ENCODE peak calls at places on chromosomes 12 and 14, in nine cellular contexts. L, S, U, N, V, Y, C, D and I are unnamed samples.

GRCh38 chr14:48250575-48250974 is 575.2 kb upstream of the MDGA2 start:
- DNase-seq in V (no peak), D (no peak), U (no peak), Y (no peak), S (no peak), N (no peak), L (no peak), C (no peak), I (no peak)

GRCh38 chr12:107225626-107226025 is 132.3 kb upstream of the CRY1 start:
- DNase-seq in N (peak), L (no peak), C (peak), D (no peak), V (no peak), S (no peak), U (no peak), Y (no peak), I (no peak)

GRCh38 chr12:68538722-68539614 is 71.7 kb upstream of the RAP1B start:
- DNase-seq in N (peak), C (no peak), S (peak), Y (no peak), L (peak), U (peak), D (no peak), V (no peak), I (peak)

GRCh38 chr12:104197264-104197663 is 18.3 kb upstream of the TXNRD1 start:
- DNase-seq in N (no peak), Y (no peak), U (no peak), S (no peak), L (no peak), V (no peak), C (no peak), D (no peak), I (no peak)

GRCh38 chr14:68380304-68380840 is 412.5 kb downstream of the ZFP36L1 start:
- DNase-seq in N (no peak), L (no peak), S (no peak), Y (no peak), D (no peak), V (no peak), U (peak), C (no peak), I (no peak)

GRCh38 chr12:49345048-49345839 is 1.4 kb upstream of the DNAJC22 start:
- DNase-seq in S (peak), Y (peak), L (peak), D (no peak), C (no peak), V (no peak), N (peak), U (no peak), I (no peak)

GRCh38 chr14:102678394-102678793 is 85.9 kb downstream of the RCOR1 start:
- DNase-seq in L (no peak), S (no peak), U (no peak), Y (no peak), N (no peak), D (no peak), C (no peak), V (no peak), I (no peak)

GRCh38 chr14:34713681-34714319 is 593 bp downstream of the CFL2 start:
- DNase-seq in L (peak), S (peak), N (peak), C (peak), Y (no peak), D (no peak), V (peak), U (no peak), I (no peak)

GRCh38 chr14:33716921-33717320 is 234.0 kb downstream of the EGLN3 start:
- DNase-seq in N (no peak), C (no peak), S (no peak), V (no peak), D (no peak), Y (no peak), L (no peak), U (no peak), I (no peak)

GRCh38 chr12:57657744-57658143 is 24.7 kb upstream of the B4GALNT1 start:
- DNase-seq in D (no peak), V (peak), U (no peak), L (peak), S (peak), Y (no peak), C (no peak), N (no peak), I (no peak)

GRCh38 chr14:92945959-92946846 is 23.3 kb downstream of the CHGA start:
- DNase-seq in C (no peak), D (peak), V (peak), Y (peak), N (no peak), U (no peak), L (peak), S (peak), I (no peak)
- TF ChIP-seq POLR2AphosphoS5 in C (no peak), D (no peak), V (peak), Y (no peak), N (no peak), U (no peak), L (peak), S (no peak), I (no peak)

GRCh38 chr12:105538880-105539279 is 208.4 kb downstream of the C12orf75 start:
- DNase-seq in L (no peak), U (no peak), C (no peak), D (no peak), V (no peak), N (no peak), Y (no peak), S (no peak), I (no peak)
- H3K27ac ChIP-seq in L (no peak), U (no peak), C (no peak), D (no peak), V (no peak), N (no peak), Y (no peak), S (no peak), I (no peak)

GRCh38 chr12:6201775-6202292 is 1.6 kb downstream of the CD9 start:
- DNase-seq in D (no peak), U (no peak), N (no peak), S (no peak), L (no peak), V (no peak), C (no peak), Y (no peak), I (no peak)

GRCh38 chr12:6201199-6201608 is 1.0 kb downstream of the CD9 start:
- DNase-seq in C (no peak), N (peak), Y (peak), U (no peak), D (no peak), S (peak), L (no peak), V (peak), I (no peak)

GRCh38 chr12:6199531-6200265 is 502 bp upstream of the CD9 start:
- DNase-seq in N (peak), S (peak), L (no peak), U (no peak), Y (no peak), V (peak), D (no peak), C (no peak), I (no peak)

GRCh38 chr12:6199211-6199530 is 1.0 kb upstream of the CD9 start:
- DNase-seq in V (no peak), S (no peak), D (no peak), L (no peak), U (no peak), C (no peak), N (no peak), Y (no peak), I (no peak)

GRCh38 chr12:6200266-6201198 is at the start of gene CD9:
- DNase-seq in D (peak), U (no peak), V (peak), S (peak), L (peak), C (no peak), N (peak), Y (peak), I (no peak)
- TF ChIP-seq POLR2AphosphoS5 in D (peak), U (no peak), V (peak), S (peak), L (peak), C (no peak), N (peak), Y (no peak), I (no peak)

GRCh38 chr12:121628037-121628436 is 1.7 kb downstream of the ORAI1 start:
- DNase-seq in Y (peak), L (peak), D (no peak), V (no peak), N (no peak), S (no peak), U (no peak), C (no peak), I (peak)

GRCh38 chr12:121630791-121631190 is 4.5 kb downstream of the ORAI1 start:
- DNase-seq in U (no peak), V (no peak), Y (peak), N (no peak), C (no peak), S (no peak), L (no peak), D (no peak), I (no peak)

GRCh38 chr12:121634836-121635235 is 8.5 kb downstream of the ORAI1 start:
- DNase-seq in S (no peak), N (no peak), L (no peak), D (no peak), V (no peak), Y (no peak), U (no peak), C (no peak), I (no peak)

GRCh38 chr12:121628536-121628935 is 2.2 kb downstream of the ORAI1 start:
- DNase-seq in S (no peak), V (no peak), L (no peak), D (no peak), Y (peak), C (no peak), U (no peak), N (no peak), I (no peak)

GRCh38 chr12:121632069-121632970 is 6.0 kb downstream of the ORAI1 start:
- DNase-seq in S (no peak), C (no peak), N (no peak), L (no peak), U (no peak), V (no peak), D (no peak), Y (no peak), I (no peak)
- H3K27ac ChIP-seq in S (no peak), C (peak), N (peak), L (peak), U (peak), V (no peak), D (no peak), Y (no peak), I (no peak)

GRCh38 chr12:6957151-6957701 is 6.1 kb downstream of the PTPN6 start:
- DNase-seq in S (peak), V (no peak), Y (peak), C (no peak), N (no peak), U (no peak), L (no peak), D (no peak), I (no peak)
- TF ChIP-seq POLR2AphosphoS5 in S (no peak), V (no peak), Y (no peak), C (no peak), N (no peak), U (no peak), L (no peak), D (no peak), I (no peak)

GRCh38 chr12:80679346-80680131 is 27.9 kb upstream of the MYF6 start:
- DNase-seq in Y (no peak), C (no peak), D (no peak), S (no peak), V (no peak), L (no peak), N (no peak), U (no peak), I (no peak)
- H3K27ac ChIP-seq in Y (no peak), C (no peak), D (no peak), S (no peak), V (no peak), L (no peak), N (no peak), U (no peak), I (no peak)

DNA sequence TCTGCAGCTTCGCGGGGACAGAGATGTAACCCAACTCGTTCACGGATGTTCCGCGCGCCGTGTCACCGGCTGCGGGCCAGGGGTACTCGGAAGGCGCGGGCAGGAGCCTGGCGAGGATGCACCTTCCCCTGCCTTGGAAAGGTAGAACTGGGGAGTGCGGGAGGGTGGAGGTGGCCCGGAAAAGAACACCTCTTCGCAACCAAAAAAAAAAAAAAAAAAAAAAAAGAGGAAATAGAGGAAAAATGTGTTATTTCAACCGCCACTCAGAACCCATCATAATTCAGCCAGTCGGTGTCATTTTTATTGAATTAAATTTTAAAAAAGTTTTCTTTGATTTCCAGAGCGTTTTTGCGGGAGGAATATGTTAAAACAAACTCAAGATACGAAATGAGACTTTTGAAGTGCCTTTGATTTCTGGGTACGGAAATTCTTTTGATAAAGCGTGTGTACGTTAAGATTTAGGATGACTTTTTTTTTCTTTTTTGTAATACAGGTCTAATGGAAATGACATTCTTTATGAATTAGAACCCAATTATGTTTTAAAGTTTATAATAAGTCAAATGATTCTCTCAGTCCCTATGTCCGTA is 8.9 kb downstream of the CDKN1B start:
- DNase-seq in V (no peak), D (no peak), N (no peak), L (no peak), Y (no peak), S (no peak), C (no peak), U (no peak), I (no peak)
- TF ChIP-seq POLR2AphosphoS5 in V (no peak), D (no peak), N (no peak), L (no peak), Y (peak), S (no peak), C (no peak), U (no peak), I (peak)

GRCh38 chr12:45232146-45232731 is 16.3 kb downstream of the ANO6 start:
- DNase-seq in D (no peak), N (no peak), C (no peak), S (no peak), V (no peak), Y (no peak), U (no peak), L (no peak), I (no peak)

GRCh38 chr12:45235087-45236025 is 19.5 kb downstream of the ANO6 start:
- DNase-seq in D (peak), S (peak), N (peak), V (peak), Y (no peak), L (no peak), C (peak), U (no peak), I (peak)

GRCh38 chr12:45234134-45234865 is 18.4 kb downstream of the ANO6 start:
- DNase-seq in Y (peak), U (no peak), V (peak), C (peak), D (peak), S (peak), N (peak), L (no peak), I (no peak)

GRCh38 chr12:45232771-45233372 is 17.0 kb downstream of the ANO6 start:
- DNase-seq in N (peak), C (peak), U (peak), Y (no peak), L (peak), S (peak), D (peak), V (no peak), I (no peak)

DNA sequence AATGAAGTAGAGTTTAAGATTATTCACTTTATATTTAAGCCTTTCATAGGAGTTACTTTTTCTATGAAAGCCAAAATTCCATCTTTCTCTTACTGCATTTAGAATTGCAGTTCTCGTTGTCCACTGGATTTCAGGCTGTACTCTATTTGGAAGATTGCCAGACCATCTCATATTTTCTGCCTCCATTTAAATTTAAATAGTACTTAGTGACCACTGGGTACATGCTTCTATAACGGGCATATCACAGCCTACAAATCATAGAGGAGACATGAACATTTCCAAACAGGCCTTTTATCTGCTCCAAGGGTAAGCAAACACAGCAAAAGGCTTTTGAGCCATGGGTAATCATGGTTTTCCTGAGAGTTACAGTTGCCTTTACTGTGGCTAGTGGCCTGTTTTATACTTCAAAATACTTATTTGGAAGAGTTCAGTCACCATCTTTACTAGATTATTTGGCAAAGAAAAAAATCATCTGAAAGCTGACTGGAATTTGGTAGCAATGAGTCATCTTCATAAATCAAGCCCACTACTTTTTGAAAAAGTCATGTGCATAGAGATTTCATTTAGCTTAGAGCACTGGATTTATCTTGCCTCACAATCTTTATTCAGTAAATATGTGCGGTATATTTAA is 15.7 kb downstream of the ANO6 start:
- DNase-seq in L (no peak), S (no peak), D (no peak), Y (no peak), N (no peak), C (peak), V (no peak), U (no peak), I (no peak)
- H3K27ac ChIP-seq in L (peak), S (peak), D (peak), Y (peak), N (peak), C (peak), V (no peak), U (peak), I (no peak)